ENCODE peak calls at places on chromosomes 5 and 9, in six cellular contexts. L is GM12865, Z is body of pancreas, S is hepatocyte, G is neural progenitor cell, D is epithelial cell of esophagus. H is an unnamed sample.

GRCh38 chr5:95727764-95728191 is 3.4 kb upstream of the RHOBTB3 start:
- DNase-seq in G (no peak), S (peak), D (peak), Z (peak), L (peak), H (no peak)

GRCh38 chr9:128282500-128282899 is 6.4 kb downstream of the SWI5 start:
- DNase-seq in G (no peak), S (no peak), L (no peak), Z (no peak), D (peak), H (no peak)

GRCh38 chr5:8729437-8729836 is 816.4 kb downstream of the SEMA5A start:
- DNase-seq in S (no peak), Z (no peak), G (no peak), L (no peak), D (no peak), H (no peak)

GRCh38 chr5:165665735-165666400 is 2160.4 kb downstream of the MAT2B start:
- DNase-seq in G (no peak), Z (no peak), D (no peak), L (no peak), S (no peak), H (no peak)

GRCh38 chr9:6212722-6213375 is 2.8 kb upstream of the IL33 start:
- DNase-seq in D (peak), S (no peak), L (no peak), Z (no peak), G (no peak), H (no peak)

GRCh38 chr5:144276034-144276822 is 105.6 kb downstream of the KCTD16 start:
- DNase-seq in S (no peak), G (no peak), D (no peak), L (no peak), Z (no peak), H (no peak)

GRCh38 chr5:68544656-68545565 is 329.4 kb downstream of the PIK3R1 start:
- DNase-seq in L (no peak), G (no peak), D (no peak), S (peak), Z (no peak), H (peak)

GRCh38 chr9:137241490-137242328 is 622 bp downstream of the TUBB4B start:
- DNase-seq in L (peak), S (peak), G (peak), Z (peak), D (peak), H (no peak)

GRCh38 chr9:20238921-20239320 is 383.4 kb downstream of the MLLT3 start:
- DNase-seq in L (no peak), D (peak), S (no peak), Z (no peak), G (no peak), H (no peak)

GRCh38 chr9:136590788-136591187 is 44.9 kb upstream of the NOTCH1 start:
- DNase-seq in Z (no peak), G (no peak), D (no peak), L (no peak), S (no peak), H (no peak)

GRCh38 chr5:123778641-123779040 is 266.7 kb downstream of the CSNK1G3 start:
- DNase-seq in S (no peak), G (no peak), Z (no peak), L (no peak), D (no peak), H (no peak)

GRCh38 chr5:156019786-156020185 is 307.2 kb upstream of the SGCD start:
- DNase-seq in S (no peak), Z (no peak), D (no peak), L (no peak), G (no peak), H (no peak)

GRCh38 chr9:112663681-112664080 is 54.2 kb downstream of the INIP start:
- DNase-seq in L (no peak), G (no peak), D (no peak), S (no peak), Z (no peak), H (no peak)

GRCh38 chr5:115616892-115617291 is 8.9 kb downstream of the TMED7 start:
- DNase-seq in G (no peak), D (no peak), L (no peak), S (no peak), Z (no peak), H (no peak)

GRCh38 chr5:60604771-60605170 is 95.2 kb downstream of the DEPDC1B start:
- DNase-seq in Z (no peak), G (no peak), D (no peak), L (no peak), S (no peak), H (no peak)

GRCh38 chr5:135229679-135230132 is 169.3 kb downstream of the MACROH2A1 start:
- DNase-seq in D (no peak), G (no peak), S (peak), L (no peak), Z (no peak), H (no peak)

GRCh38 chr5:133825631-133826289 is 142.7 kb downstream of the C5orf15 start:
- DNase-seq in L (peak), S (no peak), Z (peak), D (no peak), G (no peak), H (no peak)

GRCh38 chr9:130680836-130681768 is 12.5 kb upstream of the EXOSC2 start:
- DNase-seq in Z (peak), L (peak), S (peak), G (peak), D (peak), H (peak)

GRCh38 chr9:36101916-36102741 is 34.4 kb upstream of the GLIPR2 start:
- DNase-seq in G (no peak), S (peak), L (no peak), D (peak), Z (no peak), H (peak)

GRCh38 chr5:131264453-131265200 is 774 bp downstream of the CDC42SE2 start:
- DNase-seq in S (peak), L (peak), D (peak), G (peak), Z (peak), H (peak)

GRCh38 chr5:57453728-57454127 is 28.9 kb downstream of the ACTBL2 start:
- DNase-seq in S (no peak), G (no peak), L (no peak), Z (no peak), D (no peak), H (no peak)

GRCh38 chr9:3243676-3244075 is 282.1 kb downstream of the RFX3 start:
- DNase-seq in S (no peak), Z (peak), L (no peak), D (no peak), G (no peak), H (no peak)

GRCh38 chr5:1220831-1221230 is 4.3 kb upstream of the SLC6A18 start:
- DNase-seq in G (no peak), L (no peak), Z (no peak), D (no peak), S (no peak), H (no peak)

GRCh38 chr5:51394609-51395008 is 11.4 kb downstream of the ISL1 start:
- DNase-seq in D (no peak), Z (no peak), S (no peak), G (no peak), L (no peak), H (no peak)

GRCh38 chr9:69276775-69277174 is 48.2 kb upstream of the ENTREP1 start:
- DNase-seq in Z (no peak), G (no peak), D (no peak), S (no peak), L (no peak), H (no peak)
- TF ChIP-seq CTCF in Z (no peak), G (no peak), D (no peak), S (no peak), L (no peak), H (no peak)

GRCh38 chr9:132875159-132875558 is 2.9 kb downstream of the AK8 start:
- DNase-seq in S (no peak), D (no peak), G (no peak), Z (no peak), L (no peak), H (no peak)
- H3K4me3 ChIP-seq in S (no peak), D (no peak), G (no peak), Z (no peak), L (no peak), H (no peak)

GRCh38 chr9:134381671-134382505 is 55.6 kb downstream of the RXRA start:
- DNase-seq in L (peak), D (no peak), G (no peak), S (peak), Z (peak), H (no peak)
- TF ChIP-seq CTCF in L (peak), D (peak), G (peak), S (peak), Z (peak), H (peak)

GRCh38 chr9:16708638-16709435 is 161.6 kb downstream of the BNC2 start:
- DNase-seq in Z (no peak), G (peak), S (no peak), D (no peak), L (no peak), H (no peak)

GRCh38 chr9:16715404-16715803 is 155.1 kb downstream of the BNC2 start:
- DNase-seq in D (no peak), G (no peak), Z (no peak), L (no peak), S (no peak), H (no peak)

GRCh38 chr9:16712800-16713199 is 157.7 kb downstream of the BNC2 start:
- DNase-seq in Z (no peak), G (peak), D (no peak), S (no peak), L (no peak), H (no peak)

GRCh38 chr9:16709936-16710335 is 160.5 kb downstream of the BNC2 start:
- DNase-seq in L (no peak), Z (no peak), S (no peak), D (no peak), G (no peak), H (no peak)

GRCh38 chr9:16710888-16711287 is 159.6 kb downstream of the BNC2 start:
- DNase-seq in D (no peak), Z (no peak), S (no peak), L (no peak), G (peak), H (no peak)
- H3K4me3 ChIP-seq in D (no peak), Z (no peak), S (no peak), L (no peak), G (peak), H (no peak)

GRCh38 chr5:102296229-102296817 is at the start of gene SLCO4C1:
- DNase-seq in D (peak), L (peak), Z (peak), S (peak), G (peak), H (peak)
- TF ChIP-seq CTCF in D (peak), L (peak), Z (peak), S (peak), G (peak), H (no peak)

GRCh38 chr5:150618588-150619281 is 21.7 kb upstream of the SYNPO start:
- DNase-seq in G (no peak), D (no peak), L (no peak), Z (peak), S (no peak), H (no peak)

GRCh38 chr5:150621301-150621700 is 19.2 kb upstream of the SYNPO start:
- DNase-seq in Z (no peak), S (no peak), G (no peak), L (no peak), D (no peak), H (no peak)

GRCh38 chr5:150622157-150622556 is 18.3 kb upstream of the SYNPO start:
- DNase-seq in L (no peak), G (no peak), S (no peak), D (no peak), Z (no peak), H (no peak)

GRCh38 chr5:150618188-150618587 is 22.3 kb upstream of the SYNPO start:
- DNase-seq in Z (peak), S (no peak), D (no peak), L (no peak), G (no peak), H (no peak)

GRCh38 chr5:150619359-150620230 is 20.9 kb upstream of the SYNPO start:
- DNase-seq in D (no peak), G (no peak), S (no peak), L (no peak), Z (peak), H (no peak)
- H3K4me3 ChIP-seq in D (no peak), G (no peak), S (no peak), L (no peak), Z (no peak), H (no peak)

GRCh38 chr5:140075371-140075770 is 32.3 kb upstream of the NRG2 start:
- DNase-seq in D (peak), Z (no peak), S (no peak), L (no peak), G (no peak), H (no peak)
- TF ChIP-seq CTCF in D (no peak), Z (peak), S (peak), L (peak), G (no peak), H (peak)

DNA sequence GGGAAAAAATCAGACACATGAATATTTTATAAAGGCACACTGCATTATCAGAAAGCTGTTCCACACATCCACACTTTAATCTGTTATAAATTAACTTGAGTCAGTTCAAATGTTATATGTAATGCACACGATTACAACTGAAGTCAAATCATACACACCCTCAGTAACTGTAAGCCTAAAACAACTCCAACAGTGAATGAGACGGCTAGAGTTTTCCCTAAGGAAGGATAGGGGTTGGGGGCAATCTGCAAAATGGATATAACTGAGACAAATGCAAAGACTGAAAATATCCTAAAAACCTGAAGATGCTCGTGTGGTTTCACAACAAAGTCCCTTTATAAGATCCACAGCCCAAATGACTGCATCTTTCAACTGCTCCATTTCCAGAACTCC is 166.4 kb downstream of the BNC2 start:
- DNase-seq in D (no peak), Z (no peak), S (no peak), L (no peak), G (no peak), H (no peak)
- H3K4me3 ChIP-seq in D (no peak), Z (no peak), S (no peak), L (no peak), G (no peak), H (no peak)

GRCh38 chr5:151221574-151221973 is 2.3 kb downstream of the CCDC69 start:
- DNase-seq in D (peak), L (no peak), G (no peak), S (no peak), Z (no peak), H (no peak)

GRCh38 chr5:151218177-151218576 is 5.7 kb downstream of the CCDC69 start:
- DNase-seq in L (no peak), G (no peak), Z (no peak), S (no peak), D (no peak), H (no peak)

GRCh38 chr5:151222054-151222768 is 1.7 kb downstream of the CCDC69 start:
- DNase-seq in G (no peak), L (no peak), Z (peak), S (no peak), D (no peak), H (no peak)

GRCh38 chr5:151219138-151219537 is 4.8 kb downstream of the CCDC69 start:
- DNase-seq in S (no peak), Z (no peak), G (no peak), L (no peak), D (no peak), H (no peak)

DNA sequence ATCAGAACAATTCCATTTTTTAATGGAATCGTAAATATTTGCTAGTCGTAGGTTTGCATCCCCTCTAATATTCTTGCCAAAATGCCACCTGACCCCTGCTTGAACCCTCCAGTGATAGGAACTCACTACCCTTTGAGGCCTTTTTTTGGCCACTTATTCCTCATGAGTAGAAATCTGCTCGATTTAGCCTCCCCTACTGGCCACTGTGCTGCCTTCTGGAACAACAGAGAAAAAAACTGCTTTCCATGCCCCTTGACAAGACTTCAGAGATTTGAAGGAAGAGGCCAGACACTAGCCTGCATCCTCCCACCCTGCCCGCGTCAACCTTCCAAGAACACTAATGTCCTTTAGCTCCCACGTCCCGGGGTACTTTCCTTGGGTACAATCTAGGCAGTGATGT is 4.1 kb downstream of the CCDC69 start:
- DNase-seq in S (no peak), L (no peak), D (no peak), G (no peak), Z (no peak), H (no peak)
- TF ChIP-seq CTCF in S (no peak), L (peak), D (no peak), G (peak), Z (no peak), H (no peak)